ENCODE peak calls at places on chromosomes 1 and 21, in ten cellular contexts. One of them, this sample, is unnamed.

GRCh38 chr1:245225709-245226464 is 71.1 kb downstream of the KIF26B start:
- DNase-seq in uterus: no peak
- DNase-seq in lower lobe of right lung: no peak
- DNase-seq in A549: no peak
- DNase-seq in CD4-positive, CD25-positive, alpha-beta regulatory T cell: no peak
- DNase-seq in psoas muscle: no peak
- DNase-seq in Karpas-422: no peak
- DNase-seq in fibroblast of lung: no peak
- DNase-seq in spleen: no peak
- DNase-seq in neuronal stem cell: no peak
- DNase-seq in this sample: no peak

GRCh38 chr1:21104683-21105082 is 72.0 kb downstream of the EIF4G3 start:
- DNase-seq in uterus: no peak
- DNase-seq in lower lobe of right lung: no peak
- DNase-seq in A549: no peak
- DNase-seq in CD4-positive, CD25-positive, alpha-beta regulatory T cell: no peak
- DNase-seq in psoas muscle: no peak
- DNase-seq in Karpas-422: no peak
- DNase-seq in fibroblast of lung: no peak
- DNase-seq in spleen: no peak
- DNase-seq in neuronal stem cell: no peak
- DNase-seq in this sample: no peak

GRCh38 chr1:18015719-18016118 is 91.9 kb upstream of the IGSF21 start:
- DNase-seq in uterus: no peak
- DNase-seq in lower lobe of right lung: no peak
- DNase-seq in A549: no peak
- DNase-seq in CD4-positive, CD25-positive, alpha-beta regulatory T cell: no peak
- DNase-seq in psoas muscle: no peak
- DNase-seq in Karpas-422: no peak
- DNase-seq in fibroblast of lung: no peak
- DNase-seq in spleen: no peak
- DNase-seq in neuronal stem cell: no peak
- DNase-seq in this sample: no peak

GRCh38 chr1:93716974-93717373 is 35.3 kb upstream of the BCAR3 start:
- DNase-seq in uterus: no peak
- DNase-seq in lower lobe of right lung: no peak
- DNase-seq in A549: peak; percentile 27
- DNase-seq in CD4-positive, CD25-positive, alpha-beta regulatory T cell: peak; percentile 18
- DNase-seq in psoas muscle: no peak
- DNase-seq in Karpas-422: no peak
- DNase-seq in fibroblast of lung: peak; percentile 53
- DNase-seq in spleen: no peak
- DNase-seq in neuronal stem cell: no peak
- DNase-seq in this sample: no peak

GRCh38 chr1:236292425-236292824 is 10.7 kb upstream of the ERO1B start:
- DNase-seq in uterus: no peak
- DNase-seq in lower lobe of right lung: no peak
- DNase-seq in A549: no peak
- DNase-seq in CD4-positive, CD25-positive, alpha-beta regulatory T cell: no peak
- DNase-seq in psoas muscle: no peak
- DNase-seq in Karpas-422: no peak
- DNase-seq in fibroblast of lung: no peak
- DNase-seq in spleen: no peak
- DNase-seq in neuronal stem cell: no peak
- DNase-seq in this sample: no peak

GRCh38 chr1:192831706-192832355 is 23.0 kb downstream of the RGS2 start:
- DNase-seq in uterus: no peak
- DNase-seq in lower lobe of right lung: no peak
- DNase-seq in A549: no peak
- DNase-seq in CD4-positive, CD25-positive, alpha-beta regulatory T cell: no peak
- DNase-seq in psoas muscle: no peak
- DNase-seq in Karpas-422: no peak
- DNase-seq in fibroblast of lung: peak; percentile 85
- DNase-seq in spleen: no peak
- DNase-seq in neuronal stem cell: no peak
- DNase-seq in this sample: no peak

GRCh38 chr1:150002217-150002616 is 8.3 kb downstream of the OTUD7B start:
- DNase-seq in uterus: no peak
- DNase-seq in lower lobe of right lung: no peak
- DNase-seq in A549: no peak
- DNase-seq in CD4-positive, CD25-positive, alpha-beta regulatory T cell: no peak
- DNase-seq in psoas muscle: no peak
- DNase-seq in Karpas-422: no peak
- DNase-seq in fibroblast of lung: peak; percentile 18
- DNase-seq in spleen: no peak
- DNase-seq in neuronal stem cell: no peak
- DNase-seq in this sample: no peak

GRCh38 chr1:87024936-87025537 is 110.6 kb downstream of the HS2ST1 start:
- DNase-seq in uterus: no peak
- DNase-seq in lower lobe of right lung: no peak
- DNase-seq in A549: peak; percentile 40
- DNase-seq in CD4-positive, CD25-positive, alpha-beta regulatory T cell: no peak
- DNase-seq in psoas muscle: no peak
- DNase-seq in Karpas-422: peak; percentile 50
- DNase-seq in fibroblast of lung: peak; percentile 21
- DNase-seq in spleen: no peak
- DNase-seq in neuronal stem cell: no peak
- DNase-seq in this sample: no peak

GRCh38 chr21:45975017-45975595 is 6.5 kb upstream of the COL6A1 start:
- DNase-seq in uterus: peak; percentile 81
- DNase-seq in lower lobe of right lung: peak; percentile 51
- DNase-seq in A549: no peak
- DNase-seq in CD4-positive, CD25-positive, alpha-beta regulatory T cell: no peak
- DNase-seq in psoas muscle: peak; percentile 66
- DNase-seq in Karpas-422: no peak
- DNase-seq in fibroblast of lung: peak; percentile 63
- DNase-seq in spleen: peak; percentile 77
- DNase-seq in neuronal stem cell: no peak
- DNase-seq in this sample: no peak

GRCh38 chr1:30315185-30315960 is 408.0 kb downstream of the MATN1 start:
- DNase-seq in uterus: no peak
- DNase-seq in lower lobe of right lung: no peak
- DNase-seq in A549: no peak
- DNase-seq in CD4-positive, CD25-positive, alpha-beta regulatory T cell: peak; percentile 3
- DNase-seq in psoas muscle: no peak
- DNase-seq in Karpas-422: peak; percentile 65
- DNase-seq in fibroblast of lung: no peak
- DNase-seq in spleen: peak; percentile 54
- DNase-seq in neuronal stem cell: no peak
- DNase-seq in this sample: no peak

GRCh38 chr1:69221492-69221990 is 346.2 kb upstream of the LRRC7 start:
- DNase-seq in uterus: no peak
- DNase-seq in lower lobe of right lung: no peak
- DNase-seq in A549: no peak
- DNase-seq in CD4-positive, CD25-positive, alpha-beta regulatory T cell: no peak
- DNase-seq in psoas muscle: no peak
- DNase-seq in Karpas-422: no peak
- DNase-seq in fibroblast of lung: no peak
- DNase-seq in spleen: no peak
- DNase-seq in neuronal stem cell: no peak
- DNase-seq in this sample: no peak

GRCh38 chr1:43207229-43207853 is 35.2 kb downstream of the CFAP57 start:
- DNase-seq in uterus: no peak
- DNase-seq in lower lobe of right lung: no peak
- DNase-seq in A549: peak; percentile 71
- DNase-seq in CD4-positive, CD25-positive, alpha-beta regulatory T cell: no peak
- DNase-seq in psoas muscle: no peak
- DNase-seq in Karpas-422: no peak
- DNase-seq in fibroblast of lung: peak; percentile 42
- DNase-seq in spleen: no peak
- DNase-seq in neuronal stem cell: no peak
- DNase-seq in this sample: no peak

GRCh38 chr1:169601096-169601881 is 15.0 kb upstream of the F5 start:
- DNase-seq in uterus: no peak
- DNase-seq in lower lobe of right lung: no peak
- DNase-seq in A549: peak; percentile 29
- DNase-seq in CD4-positive, CD25-positive, alpha-beta regulatory T cell: peak; percentile 54
- DNase-seq in psoas muscle: no peak
- DNase-seq in Karpas-422: peak; percentile 59
- DNase-seq in fibroblast of lung: peak; percentile 25
- DNase-seq in spleen: no peak
- DNase-seq in neuronal stem cell: peak; percentile 8
- DNase-seq in this sample: no peak

GRCh38 chr1:193533883-193534282 is 347.5 kb upstream of the B3GALT2 start:
- DNase-seq in uterus: no peak
- DNase-seq in lower lobe of right lung: no peak
- DNase-seq in A549: no peak
- DNase-seq in CD4-positive, CD25-positive, alpha-beta regulatory T cell: no peak
- DNase-seq in psoas muscle: no peak
- DNase-seq in Karpas-422: no peak
- DNase-seq in fibroblast of lung: no peak
- DNase-seq in spleen: no peak
- DNase-seq in neuronal stem cell: no peak
- DNase-seq in this sample: no peak

GRCh38 chr1:53324321-53324720 is 3.5 kb downstream of the LRP8 start:
- DNase-seq in uterus: no peak
- DNase-seq in lower lobe of right lung: peak; percentile 42
- DNase-seq in A549: no peak
- DNase-seq in CD4-positive, CD25-positive, alpha-beta regulatory T cell: no peak
- DNase-seq in psoas muscle: no peak
- DNase-seq in Karpas-422: no peak
- DNase-seq in fibroblast of lung: no peak
- DNase-seq in spleen: peak; percentile 47
- DNase-seq in neuronal stem cell: no peak
- DNase-seq in this sample: no peak

DNA sequence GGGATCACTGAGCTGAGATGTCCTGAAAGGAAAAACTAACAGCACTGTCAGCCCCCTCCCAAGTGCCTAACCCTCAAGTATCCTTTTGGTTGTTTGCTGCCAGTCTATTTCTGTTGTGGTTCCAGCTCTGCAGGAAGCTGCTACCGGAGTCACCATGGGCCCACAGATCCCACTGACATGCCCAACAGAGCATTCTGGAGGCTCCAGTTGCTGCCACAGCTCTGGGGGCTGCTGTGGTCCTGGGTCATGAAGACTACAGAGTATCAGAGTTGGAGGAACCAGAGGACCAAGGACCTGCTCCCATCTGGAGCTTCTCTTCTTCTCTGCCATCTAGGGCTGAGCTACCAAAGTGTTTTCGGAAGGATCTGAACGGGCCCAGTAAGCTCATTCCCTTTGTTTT is 910 bp downstream of the LCE3A start:
- DNase-seq in uterus: no peak
- DNase-seq in lower lobe of right lung: no peak
- DNase-seq in A549: no peak
- DNase-seq in CD4-positive, CD25-positive, alpha-beta regulatory T cell: no peak
- DNase-seq in psoas muscle: no peak
- DNase-seq in Karpas-422: no peak
- DNase-seq in fibroblast of lung: no peak
- DNase-seq in spleen: no peak
- DNase-seq in neuronal stem cell: no peak
- DNase-seq in this sample: no peak
- H3K9me3 ChIP-seq in uterus: no peaks in the 10 kb centered on the region
- H3K9me3 ChIP-seq in lower lobe of right lung: peaks cover 20% of the 10 kb centered on the region
- H3K9me3 ChIP-seq in A549: no peaks in the 10 kb centered on the region
- H3K9me3 ChIP-seq in CD4-positive, CD25-positive, alpha-beta regulatory T cell: peaks cover 4% of the 10 kb centered on the region
- H3K9me3 ChIP-seq in psoas muscle: peaks cover 12% of the 10 kb centered on the region
- H3K9me3 ChIP-seq in Karpas-422: peaks cover 19% of the 10 kb centered on the region
- H3K9me3 ChIP-seq in fibroblast of lung: no peaks in the 10 kb centered on the region
- H3K9me3 ChIP-seq in spleen: peaks cover 27% of the 10 kb centered on the region
- H3K9me3 ChIP-seq in neuronal stem cell: peaks cover 41% of the 10 kb centered on the region
- H3K9me3 ChIP-seq in this sample: peaks cover 4% of the 10 kb centered on the region

DNA sequence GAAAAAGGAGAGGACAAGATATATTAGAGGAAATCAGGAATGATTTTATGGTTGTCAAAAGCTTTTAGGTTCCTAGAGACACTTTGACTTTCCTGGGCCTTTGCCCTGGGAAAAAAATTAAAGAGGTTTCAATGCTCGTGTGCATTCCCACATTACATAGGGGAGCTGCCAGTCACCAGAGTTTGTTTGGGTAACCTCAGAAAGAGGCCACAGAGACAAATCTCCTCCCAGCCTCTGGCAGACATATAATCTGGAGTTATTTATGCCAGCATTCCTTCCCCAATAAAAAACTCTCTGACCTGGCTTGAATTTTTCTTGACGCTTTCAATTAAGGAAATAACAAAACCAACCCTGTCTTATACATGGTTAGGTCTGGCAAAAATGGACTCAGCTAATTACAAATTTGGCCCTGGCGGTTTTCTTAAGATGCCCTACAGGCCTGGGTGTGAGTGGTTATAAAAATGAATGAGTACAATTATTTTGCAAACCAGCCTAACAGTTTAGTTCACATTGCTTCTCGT is 63.7 kb downstream of the WLS start:
- DNase-seq in uterus: no peak
- DNase-seq in lower lobe of right lung: no peak
- DNase-seq in A549: no peak
- DNase-seq in CD4-positive, CD25-positive, alpha-beta regulatory T cell: no peak
- DNase-seq in psoas muscle: no peak
- DNase-seq in Karpas-422: no peak
- DNase-seq in fibroblast of lung: peak; percentile 65
- DNase-seq in spleen: no peak
- DNase-seq in neuronal stem cell: no peak
- DNase-seq in this sample: no peak
- H3K9me3 ChIP-seq in uterus: no peaks in the 10 kb centered on the region
- H3K9me3 ChIP-seq in lower lobe of right lung: no peaks in the 10 kb centered on the region
- H3K9me3 ChIP-seq in A549: no peaks in the 10 kb centered on the region
- H3K9me3 ChIP-seq in CD4-positive, CD25-positive, alpha-beta regulatory T cell: no peaks in the 10 kb centered on the region
- H3K9me3 ChIP-seq in psoas muscle: no peaks in the 10 kb centered on the region
- H3K9me3 ChIP-seq in Karpas-422: no peaks in the 10 kb centered on the region
- H3K9me3 ChIP-seq in fibroblast of lung: no peaks in the 10 kb centered on the region
- H3K9me3 ChIP-seq in spleen: no peaks in the 10 kb centered on the region
- H3K9me3 ChIP-seq in neuronal stem cell: no peaks in the 10 kb centered on the region
- H3K9me3 ChIP-seq in this sample: no peaks in the 10 kb centered on the region

GRCh38 chr1:81186271-81186670 is 614.5 kb upstream of the ADGRL2 start:
- DNase-seq in uterus: no peak
- DNase-seq in lower lobe of right lung: no peak
- DNase-seq in A549: no peak
- DNase-seq in CD4-positive, CD25-positive, alpha-beta regulatory T cell: no peak
- DNase-seq in psoas muscle: no peak
- DNase-seq in Karpas-422: no peak
- DNase-seq in fibroblast of lung: peak; percentile 42
- DNase-seq in spleen: no peak
- DNase-seq in neuronal stem cell: no peak
- DNase-seq in this sample: no peak
- H3K9me3 ChIP-seq in uterus: no peaks in the 10 kb centered on the region
- H3K9me3 ChIP-seq in lower lobe of right lung: no peaks in the 10 kb centered on the region
- H3K9me3 ChIP-seq in A549: no peaks in the 10 kb centered on the region
- H3K9me3 ChIP-seq in CD4-positive, CD25-positive, alpha-beta regulatory T cell: peaks cover 2% of the 10 kb centered on the region
- H3K9me3 ChIP-seq in psoas muscle: no peaks in the 10 kb centered on the region
- H3K9me3 ChIP-seq in Karpas-422: peaks cover 24% of the 10 kb centered on the region
- H3K9me3 ChIP-seq in fibroblast of lung: no peaks in the 10 kb centered on the region
- H3K9me3 ChIP-seq in spleen: no peaks in the 10 kb centered on the region
- H3K9me3 ChIP-seq in neuronal stem cell: no peaks in the 10 kb centered on the region
- H3K9me3 ChIP-seq in this sample: no peaks in the 10 kb centered on the region

GRCh38 chr21:44494418-44494817 is 39.1 kb downstream of the LRRC3 start:
- DNase-seq in uterus: no peak
- DNase-seq in lower lobe of right lung: no peak
- DNase-seq in A549: no peak
- DNase-seq in CD4-positive, CD25-positive, alpha-beta regulatory T cell: no peak
- DNase-seq in psoas muscle: no peak
- DNase-seq in Karpas-422: no peak
- DNase-seq in fibroblast of lung: no peak
- DNase-seq in spleen: peak; percentile 24
- DNase-seq in neuronal stem cell: no peak
- DNase-seq in this sample: no peak
- H3K9me3 ChIP-seq in uterus: no peaks in the 10 kb centered on the region
- H3K9me3 ChIP-seq in lower lobe of right lung: peaks cover 13% of the 10 kb centered on the region
- H3K9me3 ChIP-seq in A549: peaks cover 7% of the 10 kb centered on the region
- H3K9me3 ChIP-seq in CD4-positive, CD25-positive, alpha-beta regulatory T cell: peaks cover 6% of the 10 kb centered on the region
- H3K9me3 ChIP-seq in psoas muscle: no peaks in the 10 kb centered on the region
- H3K9me3 ChIP-seq in Karpas-422: no peaks in the 10 kb centered on the region
- H3K9me3 ChIP-seq in fibroblast of lung: no peaks in the 10 kb centered on the region
- H3K9me3 ChIP-seq in spleen: peaks cover 20% of the 10 kb centered on the region
- H3K9me3 ChIP-seq in neuronal stem cell: peaks cover 16% of the 10 kb centered on the region
- H3K9me3 ChIP-seq in this sample: peaks cover 26% of the 10 kb centered on the region

This sample was measured in esophagus squamous epithelium.